ENCODE peak calls at places on chromosomes 12 and 14, in five cellular contexts. A, U, J, I and T are unnamed samples.

GRCh38 chr12:112439769-112440168 is 21.0 kb downstream of the PTPN11 start:
- DNase-seq in A (no peak), U (no peak), J (no peak), I (no peak), T (no peak)

GRCh38 chr12:26153421-26154154 is 28.8 kb upstream of the BHLHE41 start:
- DNase-seq in A (no peak), U (peak), J (peak), I (no peak), T (no peak)

GRCh38 chr14:101627913-101628257 is 66.6 kb downstream of the DIO3 start:
- DNase-seq in A (no peak), U (no peak), J (no peak), I (no peak), T (no peak)

GRCh38 chr14:100246809-100247428 is 8.0 kb downstream of the YY1 start:
- DNase-seq in A (peak), U (peak), J (no peak), I (no peak), T (peak)

GRCh38 chr14:56244138-56244789 is 126.1 kb downstream of the PELI2 start:
- DNase-seq in A (no peak), U (peak), J (no peak), I (no peak), T (no peak)

GRCh38 chr12:20514598-20514997 is 146.3 kb downstream of the PDE3A start:
- DNase-seq in A (no peak), U (no peak), J (no peak), I (no peak), T (no peak)

GRCh38 chr14:101849125-101849524 is 87.6 kb downstream of the PPP2R5C start:
- DNase-seq in A (no peak), U (no peak), J (no peak), I (no peak), T (no peak)

GRCh38 chr12:128763395-128763794 is 60.4 kb downstream of the SLC15A4 start:
- DNase-seq in A (no peak), U (no peak), J (no peak), I (no peak), T (no peak)

GRCh38 chr12:54571166-54571856 is 17.1 kb downstream of the PPP1R1A start:
- DNase-seq in A (peak), U (no peak), J (no peak), I (no peak), T (no peak)

GRCh38 chr12:119592232-119592631 is 1.3 kb upstream of the TMEM233 start:
- DNase-seq in A (no peak), U (peak), J (no peak), I (no peak), T (no peak)

GRCh38 chr14:59360923-59361794 is 104.0 kb downstream of the GPR135 start:
- DNase-seq in A (no peak), U (peak), J (peak), I (peak), T (no peak)

GRCh38 chr12:68628698-68629097 is 18.0 kb downstream of the RAP1B start:
- DNase-seq in A (no peak), U (no peak), J (no peak), I (no peak), T (no peak)

GRCh38 chr14:52609445-52610044 is 56.9 kb downstream of the GPR137C start:
- DNase-seq in A (peak), U (no peak), J (no peak), I (no peak), T (no peak)

GRCh38 chr12:102093319-102093718 is 26.6 kb downstream of the NUP37 start:
- DNase-seq in A (no peak), U (peak), J (no peak), I (no peak), T (no peak)

GRCh38 chr14:77359626-77360025 is 17.3 kb downstream of the TMED8 start:
- DNase-seq in A (no peak), U (no peak), J (no peak), I (no peak), T (no peak)

GRCh38 chr12:6950944-6951540 is at the start of gene PTPN6:
- DNase-seq in A (no peak), U (no peak), J (no peak), I (peak), T (no peak)

GRCh38 chr14:27929823-27930347 is 836.7 kb upstream of the FOXG1 start:
- DNase-seq in A (no peak), U (no peak), J (no peak), I (no peak), T (no peak)

GRCh38 chr12:123286997-123287396 is 15.3 kb upstream of the CDK2AP1 start:
- DNase-seq in A (peak), U (no peak), J (no peak), I (no peak), T (no peak)

GRCh38 chr12:54935235-54935951 is 49.2 kb downstream of the TESPA1 start:
- DNase-seq in A (no peak), U (peak), J (no peak), I (no peak), T (no peak)

GRCh38 chr14:37637341-37637740 is 41.9 kb downstream of the TTC6 start:
- DNase-seq in A (no peak), U (no peak), J (no peak), I (no peak), T (no peak)

GRCh38 chr12:121364657-121365265 is 12.6 kb upstream of the ANAPC5 start:
- DNase-seq in A (no peak), U (peak), J (no peak), I (no peak), T (no peak)